ENCODE peak calls at places on chromosomes 5 and 9, in ten cellular contexts. A, H, E, O, B, M, W, N, F and L are unnamed samples.
A peak's percentile ranks its signal among the peaks of the same experiment; 100 is the strongest.

GRCh38 chr5:14134086-14134485 is 9.1 kb upstream of the TRIO start:
- DNase-seq in M (no peak), F (no peak), N (no peak), B (no peak), H (no peak), E (no peak), A (no peak), W (no peak), O (no peak), L (no peak)

GRCh38 chr5:147075187-147075586 is 159.6 kb upstream of the STK32A start:
- DNase-seq in N (no peak), A (no peak), B (no peak), E (no peak), F (no peak), W (no peak), H (no peak), M (no peak), O (no peak), L (no peak)

GRCh38 chr5:31193591-31194457 is at the start of gene CDH6:
- DNase-seq in A (no peak), H (peak; percentile 54), F (no peak), B (peak; percentile 57), E (peak; percentile 89), N (peak; percentile 22), W (no peak), O (no peak), M (peak; percentile 81), L (no peak)

GRCh38 chr9:130901498-130902203 is 5.0 kb upstream of the QRFP start:
- DNase-seq in N (no peak), O (no peak), E (no peak), W (peak; percentile 14), A (no peak), M (no peak), H (no peak), B (no peak), F (no peak), L (no peak)

GRCh38 chr5:73999306-73999705 is 373.3 kb downstream of the ARHGEF28 start:
- DNase-seq in W (no peak), E (no peak), N (no peak), O (no peak), A (peak; percentile 66), F (no peak), H (peak; percentile 77), M (no peak), B (no peak), L (no peak)

GRCh38 chr5:115433918-115434317 is 110.7 kb downstream of the FEM1C start:
- DNase-seq in M (no peak), H (no peak), B (no peak), A (no peak), W (no peak), F (no peak), O (no peak), N (no peak), E (no peak), L (no peak)

GRCh38 chr5:171419663-171420428 is 399 bp downstream of the FGF18 start:
- DNase-seq in A (no peak), M (peak; percentile 9), B (peak; percentile 71), H (peak; percentile 50), N (no peak), W (no peak), F (no peak), E (no peak), O (peak; percentile 22), L (no peak)

GRCh38 chr5:82111191-82111590 is 139.4 kb downstream of the ATG10 start:
- DNase-seq in N (no peak), B (no peak), H (no peak), A (no peak), F (peak; percentile 14), W (no peak), M (peak; percentile 49), E (no peak), O (no peak), L (no peak)

GRCh38 chr9:5671711-5672353 is 42.9 kb downstream of the RIC1 start:
- DNase-seq in N (no peak), H (no peak), E (no peak), W (peak; percentile 14), A (no peak), B (no peak), O (peak; percentile 9), M (peak; percentile 18), F (no peak), L (no peak)

GRCh38 chr5:4921929-4922328 is 218.2 kb upstream of the ADAMTS16 start:
- DNase-seq in M (no peak), E (no peak), N (no peak), A (no peak), F (no peak), B (no peak), H (peak; percentile 22), W (no peak), O (no peak), L (no peak)

GRCh38 chr9:91073811-91074771 is 272.5 kb downstream of the SYK start:
- DNase-seq in O (no peak), F (no peak), H (no peak), E (no peak), W (no peak), M (no peak), A (no peak), B (peak; percentile 29), N (no peak), L (no peak)

GRCh38 chr9:86321373-86321772 is 32.8 kb downstream of the TUT7 start:
- DNase-seq in N (no peak), H (no peak), A (no peak), E (no peak), W (no peak), F (peak; percentile 98), M (peak; percentile 80), B (no peak), O (no peak), L (no peak)

GRCh38 chr9:93096131-93096802 is at the start of gene CARD19:
- DNase-seq in H (peak; percentile 46), M (peak; percentile 34), A (no peak), O (peak; percentile 37), B (peak; percentile 62), W (no peak), N (peak; percentile 88), F (no peak), E (peak; percentile 31), L (peak; percentile 42)

GRCh38 chr5:13625616-13626198 is 318.8 kb downstream of the DNAH5 start:
- DNase-seq in A (no peak), F (no peak), E (no peak), O (no peak), N (no peak), B (no peak), W (no peak), M (peak; percentile 50), H (no peak), L (no peak)

GRCh38 chr9:130453487-130453886 is 8.7 kb downstream of the ASS1 start:
- DNase-seq in O (no peak), E (peak; percentile 91), W (peak; percentile 66), H (peak; percentile 76), A (no peak), F (no peak), M (peak; percentile 51), B (peak; percentile 72), N (peak; percentile 53), L (no peak)

GRCh38 chr5:135264451-135265445 is 134.3 kb downstream of the MACROH2A1 start:
- DNase-seq in E (no peak), M (no peak), A (no peak), B (no peak), W (no peak), H (peak; percentile 62), O (no peak), N (no peak), F (no peak), L (no peak)

GRCh38 chr5:60541980-60542379 is 158.0 kb downstream of the DEPDC1B start:
- DNase-seq in A (no peak), N (no peak), O (no peak), M (peak; percentile 73), F (peak; percentile 32), B (no peak), E (no peak), H (no peak), W (no peak), L (no peak)

GRCh38 chr5:23269981-23270380 is 237.4 kb upstream of the PRDM9 start:
- DNase-seq in B (no peak), A (no peak), E (peak; percentile 4), W (no peak), H (no peak), F (no peak), M (no peak), N (no peak), O (no peak), L (no peak)

GRCh38 chr5:135489466-135490244 is 37.5 kb upstream of the TIFAB start:
- DNase-seq in M (peak; percentile 7), B (peak; percentile 54), F (no peak), E (no peak), A (no peak), O (no peak), N (no peak), H (no peak), W (no peak), L (no peak)

GRCh38 chr9:74132986-74133385 is 364.1 kb upstream of the RORB start:
- DNase-seq in F (no peak), E (peak; percentile 5), M (no peak), B (no peak), H (peak; percentile 0), A (no peak), N (no peak), O (no peak), W (no peak), L (no peak)

GRCh38 chr9:7963026-7963425 is 163.4 kb upstream of the DMAC1 start:
- DNase-seq in M (peak; percentile 9), O (no peak), A (no peak), E (no peak), W (no peak), N (peak; percentile 54), F (no peak), H (no peak), B (no peak), L (no peak)

GRCh38 chr9:136051568-136052432 is 43.3 kb downstream of the NACC2 start:
- DNase-seq in O (no peak), F (peak; percentile 58), A (peak; percentile 61), B (peak; percentile 77), M (peak; percentile 97), E (peak; percentile 93), N (peak; percentile 82), W (peak; percentile 91), H (peak; percentile 39), L (no peak)

GRCh38 chr5:161058751-161059150 is 206.7 kb upstream of the ATP10B start:
- DNase-seq in W (no peak), M (peak; percentile 5), B (no peak), O (no peak), A (no peak), N (no peak), E (no peak), H (peak; percentile 96), F (no peak), L (no peak)

GRCh38 chr5:35420200-35420599 is 189.9 kb upstream of the PRLR start:
- DNase-seq in E (no peak), N (no peak), F (no peak), A (no peak), O (no peak), B (no peak), H (no peak), W (no peak), M (no peak), L (no peak)

GRCh38 chr5:26791021-26791420 is 247.4 kb downstream of the CDH9 start:
- DNase-seq in E (no peak), N (no peak), M (no peak), B (no peak), A (no peak), F (no peak), H (no peak), O (no peak), W (no peak), L (no peak)

GRCh38 chr9:127931092-127931881 is 710 bp upstream of the PIP5KL1 start:
- DNase-seq in N (no peak), F (no peak), B (no peak), O (no peak), W (peak; percentile 72), A (no peak), E (peak; percentile 67), M (peak; percentile 80), H (peak; percentile 60), L (no peak)

GRCh38 chr9:92716557-92716956 is 46.6 kb upstream of the IPPK start:
- DNase-seq in O (peak; percentile 73), A (no peak), M (peak; percentile 29), E (peak; percentile 40), N (peak; percentile 82), F (no peak), W (peak; percentile 10), H (peak; percentile 65), B (peak; percentile 93), L (peak; percentile 77)